ENCODE peak calls at places on chromosomes 16 and 17, in six cellular contexts. One of them, this sample, is unnamed.

GRCh38 chr17:43568506-43569082 is 22.5 kb upstream of the ETV4 start:
- DNase-seq in endothelial cell of umbilical vein: no peak
- DNase-seq in ovary: no peak
- DNase-seq in Calu3: no peak
- DNase-seq in IMR-90: no peak
- DNase-seq in GM12878: no peak
- DNase-seq in this sample: no peak

GRCh38 chr16:3152273-3153076 is 17.6 kb downstream of the ZNF213 start:
- DNase-seq in endothelial cell of umbilical vein: peak; percentile 93
- DNase-seq in ovary: peak; percentile 92
- DNase-seq in Calu3: peak; percentile 98
- DNase-seq in IMR-90: peak; percentile 90
- DNase-seq in GM12878: peak; percentile 77
- DNase-seq in this sample: peak; percentile 79

GRCh38 chr17:50918933-50919296 is 52.8 kb upstream of the TOB1 start:
- DNase-seq in endothelial cell of umbilical vein: no peak
- DNase-seq in ovary: no peak
- DNase-seq in Calu3: peak; percentile 32
- DNase-seq in IMR-90: peak; percentile 35
- DNase-seq in GM12878: no peak
- DNase-seq in this sample: no peak

GRCh38 chr16:2472488-2472864 is 1.4 kb downstream of the NTN3 start:
- DNase-seq in endothelial cell of umbilical vein: no peak
- DNase-seq in ovary: no peak
- DNase-seq in Calu3: no peak
- DNase-seq in IMR-90: no peak
- DNase-seq in GM12878: no peak
- DNase-seq in this sample: no peak

GRCh38 chr16:86709902-86710601 is 131.7 kb downstream of the FOXL1 start:
- DNase-seq in endothelial cell of umbilical vein: no peak
- DNase-seq in ovary: no peak
- DNase-seq in Calu3: no peak
- DNase-seq in IMR-90: no peak
- DNase-seq in GM12878: no peak
- DNase-seq in this sample: no peak

GRCh38 chr17:39754161-39754957 is 16.6 kb downstream of the GRB7 start:
- DNase-seq in endothelial cell of umbilical vein: peak; percentile 69
- DNase-seq in ovary: peak; percentile 88
- DNase-seq in Calu3: peak; percentile 100
- DNase-seq in IMR-90: peak; percentile 74
- DNase-seq in GM12878: peak; percentile 87
- DNase-seq in this sample: peak; percentile 97

GRCh38 chr17:20008242-20009051 is 712 bp upstream of the SPECC1 start:
- DNase-seq in endothelial cell of umbilical vein: no peak
- DNase-seq in ovary: peak; percentile 60
- DNase-seq in Calu3: peak; percentile 13
- DNase-seq in IMR-90: no peak
- DNase-seq in GM12878: no peak
- DNase-seq in this sample: no peak

GRCh38 chr17:27544350-27545131 is 86.4 kb upstream of the LGALS9 start:
- DNase-seq in endothelial cell of umbilical vein: no peak
- DNase-seq in ovary: no peak
- DNase-seq in Calu3: no peak
- DNase-seq in IMR-90: peak; percentile 63
- DNase-seq in GM12878: peak; percentile 96
- DNase-seq in this sample: peak; percentile 40

GRCh38 chr17:37787055-37787720 is 42.3 kb upstream of the HNF1B start:
- DNase-seq in endothelial cell of umbilical vein: no peak
- DNase-seq in ovary: no peak
- DNase-seq in Calu3: peak; percentile 96
- DNase-seq in IMR-90: peak; percentile 72
- DNase-seq in GM12878: no peak
- DNase-seq in this sample: no peak

GRCh38 chr16:86066755-86067154 is 167.8 kb downstream of the IRF8 start:
- DNase-seq in endothelial cell of umbilical vein: no peak
- DNase-seq in ovary: no peak
- DNase-seq in Calu3: no peak
- DNase-seq in IMR-90: no peak
- DNase-seq in GM12878: no peak
- DNase-seq in this sample: no peak

GRCh38 chr17:32927724-32928526 is at the start of gene TMEM98:
- DNase-seq in endothelial cell of umbilical vein: no peak
- DNase-seq in ovary: peak; percentile 72
- DNase-seq in Calu3: peak; percentile 30
- DNase-seq in IMR-90: peak; percentile 12
- DNase-seq in GM12878: no peak
- DNase-seq in this sample: no peak

GRCh38 chr17:68011199-68011665 is 15.0 kb upstream of the C17orf58 start:
- DNase-seq in endothelial cell of umbilical vein: peak; percentile 26
- DNase-seq in ovary: no peak
- DNase-seq in Calu3: peak; percentile 43
- DNase-seq in IMR-90: no peak
- DNase-seq in GM12878: no peak
- DNase-seq in this sample: peak; percentile 67

GRCh38 chr17:81392909-81393654 is 2.2 kb upstream of the BAHCC1 start:
- DNase-seq in endothelial cell of umbilical vein: peak; percentile 29
- DNase-seq in ovary: peak; percentile 72
- DNase-seq in Calu3: no peak
- DNase-seq in IMR-90: no peak
- DNase-seq in GM12878: no peak
- DNase-seq in this sample: no peak

GRCh38 chr16:86758932-86759331 is 180.6 kb downstream of the FOXL1 start:
- DNase-seq in endothelial cell of umbilical vein: no peak
- DNase-seq in ovary: no peak
- DNase-seq in Calu3: no peak
- DNase-seq in IMR-90: no peak
- DNase-seq in GM12878: no peak
- DNase-seq in this sample: no peak

GRCh38 chr16:14629612-14629918 is 495 bp downstream of the PARN start:
- DNase-seq in endothelial cell of umbilical vein: peak; percentile 25
- DNase-seq in ovary: no peak
- DNase-seq in Calu3: no peak
- DNase-seq in IMR-90: no peak
- DNase-seq in GM12878: no peak
- DNase-seq in this sample: no peak

GRCh38 chr17:50502643-50502990 is 5.6 kb upstream of the MYCBPAP start:
- DNase-seq in endothelial cell of umbilical vein: no peak
- DNase-seq in ovary: no peak
- DNase-seq in Calu3: no peak
- DNase-seq in IMR-90: no peak
- DNase-seq in GM12878: no peak
- DNase-seq in this sample: no peak

GRCh38 chr17:74530751-74531150 is 524 bp downstream of the CD300LB start:
- DNase-seq in endothelial cell of umbilical vein: no peak
- DNase-seq in ovary: no peak
- DNase-seq in Calu3: no peak
- DNase-seq in IMR-90: no peak
- DNase-seq in GM12878: no peak
- DNase-seq in this sample: no peak

GRCh38 chr17:39769974-39770587 is 32.3 kb downstream of the GRB7 start:
- DNase-seq in endothelial cell of umbilical vein: no peak
- DNase-seq in ovary: no peak
- DNase-seq in Calu3: peak; percentile 100
- DNase-seq in IMR-90: peak; percentile 32
- DNase-seq in GM12878: peak; percentile 84
- DNase-seq in this sample: no peak

GRCh38 chr17:1970843-1971384 is 54.2 kb downstream of the RTN4RL1 start:
- DNase-seq in endothelial cell of umbilical vein: no peak
- DNase-seq in ovary: no peak
- DNase-seq in Calu3: no peak
- DNase-seq in IMR-90: no peak
- DNase-seq in GM12878: no peak
- DNase-seq in this sample: no peak

GRCh38 chr16:15993946-15994665 is 44.7 kb downstream of the ABCC1 start:
- DNase-seq in endothelial cell of umbilical vein: peak; percentile 91
- DNase-seq in ovary: no peak
- DNase-seq in Calu3: no peak
- DNase-seq in IMR-90: peak; percentile 71
- DNase-seq in GM12878: no peak
- DNase-seq in this sample: no peak

GRCh38 chr17:74354123-74354522 is 7.5 kb downstream of the BTBD17 start:
- DNase-seq in endothelial cell of umbilical vein: no peak
- DNase-seq in ovary: no peak
- DNase-seq in Calu3: peak; percentile 76
- DNase-seq in IMR-90: no peak
- DNase-seq in GM12878: no peak
- DNase-seq in this sample: peak; percentile 45

GRCh38 chr16:11142951-11143740 is 112.9 kb downstream of the SOCS1 start:
- DNase-seq in endothelial cell of umbilical vein: no peak
- DNase-seq in ovary: no peak
- DNase-seq in Calu3: no peak
- DNase-seq in IMR-90: no peak
- DNase-seq in GM12878: no peak
- DNase-seq in this sample: no peak

GRCh38 chr17:47072881-47073280 is 93.8 kb upstream of the RPRML start:
- DNase-seq in endothelial cell of umbilical vein: no peak
- DNase-seq in ovary: no peak
- DNase-seq in Calu3: no peak
- DNase-seq in IMR-90: peak; percentile 33
- DNase-seq in GM12878: no peak
- DNase-seq in this sample: no peak

GRCh38 chr17:47063475-47063874 is 84.4 kb upstream of the RPRML start:
- DNase-seq in endothelial cell of umbilical vein: no peak
- DNase-seq in ovary: no peak
- DNase-seq in Calu3: no peak
- DNase-seq in IMR-90: no peak
- DNase-seq in GM12878: no peak
- DNase-seq in this sample: no peak

GRCh38 chr17:47066095-47066494 is 87.0 kb upstream of the RPRML start:
- DNase-seq in endothelial cell of umbilical vein: no peak
- DNase-seq in ovary: no peak
- DNase-seq in Calu3: no peak
- DNase-seq in IMR-90: no peak
- DNase-seq in GM12878: no peak
- DNase-seq in this sample: no peak

GRCh38 chr17:47064684-47065083 is 85.6 kb upstream of the RPRML start:
- DNase-seq in endothelial cell of umbilical vein: no peak
- DNase-seq in ovary: no peak
- DNase-seq in Calu3: no peak
- DNase-seq in IMR-90: no peak
- DNase-seq in GM12878: no peak
- DNase-seq in this sample: no peak

DNA sequence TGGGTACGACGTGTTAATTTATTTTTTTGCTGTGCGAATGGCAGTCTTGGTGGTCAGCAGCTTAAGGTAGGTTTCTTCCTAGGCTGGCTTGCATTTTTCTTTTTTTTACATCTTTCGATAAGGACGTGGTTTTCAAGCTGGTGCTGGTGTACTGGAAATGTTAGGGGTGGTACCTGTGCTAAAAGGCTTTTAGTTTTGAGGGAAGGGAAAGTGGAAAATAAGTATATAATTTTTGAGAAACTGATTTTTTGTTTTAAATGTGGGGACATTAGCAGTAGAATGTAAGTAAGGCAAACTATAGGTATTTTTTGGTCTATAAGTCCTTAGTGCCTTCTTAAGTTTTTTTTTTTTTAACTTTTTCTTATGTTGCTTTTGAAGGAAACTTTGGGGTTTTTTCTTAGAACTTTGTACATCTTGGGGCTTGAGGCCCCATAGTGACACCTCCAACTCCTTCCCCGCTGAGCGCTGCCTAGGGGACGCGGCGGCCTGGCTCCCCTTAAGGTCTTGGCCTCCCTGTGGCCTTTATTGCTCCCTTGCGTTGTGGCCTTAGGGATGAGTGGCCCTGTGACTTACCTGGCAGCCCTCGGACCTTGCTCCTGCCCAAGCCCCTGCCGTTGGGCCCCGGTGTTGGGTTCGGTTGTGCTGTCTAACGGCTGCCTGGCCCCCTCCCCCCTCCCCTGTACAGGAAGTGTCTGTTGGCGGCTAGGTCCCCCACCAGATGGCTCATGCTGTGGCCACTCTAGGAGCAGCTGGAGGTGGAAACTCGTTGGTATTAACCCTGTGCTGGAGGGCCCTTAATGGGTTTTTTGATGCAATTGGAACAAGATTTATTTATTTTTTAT is 88.0 kb upstream of the RPRML start:
- DNase-seq in endothelial cell of umbilical vein: peak; percentile 90
- DNase-seq in ovary: peak; percentile 75
- DNase-seq in Calu3: peak; percentile 86
- DNase-seq in IMR-90: peak; percentile 93
- DNase-seq in GM12878: peak; percentile 55
- DNase-seq in this sample: peak; percentile 67
- TF ChIP-seq CTCF in endothelial cell of umbilical vein: no peak
- TF ChIP-seq CTCF in ovary: peak; percentile 16
- TF ChIP-seq CTCF in Calu3: no peak
- TF ChIP-seq CTCF in IMR-90: peak; percentile 16
- TF ChIP-seq CTCF in GM12878: peak; percentile 25
- TF ChIP-seq CTCF in this sample: no peak

GRCh38 chr16:57723170-57723569 is 12.4 kb upstream of the KATNB1 start:
- DNase-seq in endothelial cell of umbilical vein: peak; percentile 16
- DNase-seq in ovary: no peak
- DNase-seq in Calu3: peak; percentile 42
- DNase-seq in IMR-90: no peak
- DNase-seq in GM12878: no peak
- DNase-seq in this sample: no peak
- TF ChIP-seq CTCF in endothelial cell of umbilical vein: peak; percentile 15
- TF ChIP-seq CTCF in ovary: no peak
- TF ChIP-seq CTCF in Calu3: peak; percentile 33
- TF ChIP-seq CTCF in IMR-90: peak; percentile 17
- TF ChIP-seq CTCF in GM12878: no peak
- TF ChIP-seq CTCF in this sample: no peak

GRCh38 chr17:29618272-29619065 is 4.2 kb downstream of the CORO6 start:
- DNase-seq in endothelial cell of umbilical vein: no peak
- DNase-seq in ovary: no peak
- DNase-seq in Calu3: no peak
- DNase-seq in IMR-90: no peak
- DNase-seq in GM12878: no peak
- DNase-seq in this sample: no peak
- TF ChIP-seq CTCF in endothelial cell of umbilical vein: no peak
- TF ChIP-seq CTCF in ovary: no peak
- TF ChIP-seq CTCF in Calu3: peak; percentile 3
- TF ChIP-seq CTCF in IMR-90: no peak
- TF ChIP-seq CTCF in GM12878: no peak
- TF ChIP-seq CTCF in this sample: peak; percentile 57

DNA sequence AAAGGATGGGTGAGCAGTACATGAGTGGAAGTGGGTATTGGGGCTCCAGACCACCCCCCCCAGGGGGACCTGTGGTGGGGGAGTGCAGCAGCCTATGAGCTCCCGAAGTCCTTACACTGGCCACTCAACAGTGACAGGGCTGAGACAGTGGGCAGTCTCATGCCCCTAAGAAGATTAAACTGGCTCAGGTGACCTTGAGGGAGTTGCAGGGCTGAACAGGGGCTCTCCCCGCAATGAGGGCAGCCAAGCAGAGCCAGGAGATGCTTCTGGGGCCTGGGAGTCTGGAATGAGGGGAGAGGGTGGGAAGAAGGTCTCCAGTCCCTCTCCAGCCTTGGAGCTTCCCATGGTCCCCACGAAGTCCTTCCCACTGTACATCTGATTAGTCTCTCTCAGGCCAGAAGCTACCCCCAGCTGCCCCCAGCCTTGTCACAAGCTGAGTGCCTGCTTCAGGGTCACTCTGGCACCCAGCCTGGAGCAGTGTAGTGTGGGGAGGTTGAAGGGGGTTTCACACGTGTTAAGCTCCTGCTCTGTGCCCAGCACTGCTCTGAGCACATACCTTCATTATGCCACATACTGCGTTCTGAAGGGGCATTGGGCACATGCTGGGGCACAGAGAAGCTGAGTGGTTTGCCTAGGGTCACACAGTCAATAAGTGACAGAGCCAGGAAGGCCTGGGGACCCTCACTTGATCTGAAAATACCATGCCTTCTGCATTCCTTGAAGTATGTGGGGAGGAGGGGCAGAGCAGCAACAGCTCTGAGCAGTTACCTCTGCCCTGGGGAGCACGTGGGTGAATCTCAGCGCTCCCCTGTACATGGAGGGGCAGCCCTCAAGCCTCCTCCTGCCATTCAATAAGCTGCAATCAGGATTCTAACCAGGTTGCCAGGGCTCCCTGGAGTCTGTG is 1.1 kb upstream of the CDH16 start:
- DNase-seq in endothelial cell of umbilical vein: no peak
- DNase-seq in ovary: no peak
- DNase-seq in Calu3: no peak
- DNase-seq in IMR-90: no peak
- DNase-seq in GM12878: no peak
- DNase-seq in this sample: no peak
- TF ChIP-seq CTCF in endothelial cell of umbilical vein: no peak
- TF ChIP-seq CTCF in ovary: no peak
- TF ChIP-seq CTCF in Calu3: no peak
- TF ChIP-seq CTCF in IMR-90: no peak
- TF ChIP-seq CTCF in GM12878: no peak
- TF ChIP-seq CTCF in this sample: no peak

This sample was measured in natural killer cell.